ENCODE peak calls at places on chromosomes 5 and 9, in four cellular contexts. G is adrenal gland, N is AG04450, O is psoas muscle. T is an unnamed sample.

GRCh38 chr5:106312360-106312759 is 1358.4 kb downstream of the EFNA5 start:
- DNase-seq in G (no peak), O (no peak), N (no peak), T (peak; percentile 54)

GRCh38 chr9:68704804-68705635 is at the start of gene PIP5K1B:
- DNase-seq in N (no peak), O (peak; percentile 56), G (peak; percentile 88), T (peak; percentile 19)

GRCh38 chr9:75457474-75458011 is 369.2 kb downstream of the OSTF1 start:
- DNase-seq in G (no peak), O (no peak), N (no peak), T (no peak)

GRCh38 chr5:68730220-68731010 is 363.4 kb upstream of the SLC30A5 start:
- DNase-seq in N (peak; percentile 33), G (peak; percentile 50), O (no peak), T (peak; percentile 90)

GRCh38 chr5:133421394-133421793 is 190.9 kb downstream of the FSTL4 start:
- DNase-seq in O (no peak), G (no peak), N (no peak), T (no peak)

GRCh38 chr5:17991775-17992174 is 357.5 kb downstream of the TAF11L14 start:
- DNase-seq in G (no peak), O (no peak), N (no peak), T (no peak)

GRCh38 chr9:8718121-8718725 is 918.6 kb upstream of the DMAC1 start:
- DNase-seq in O (no peak), N (peak; percentile 0), G (no peak), T (peak; percentile 80)

GRCh38 chr5:133276171-133276570 is 224.4 kb downstream of the HSPA4 start:
- DNase-seq in O (no peak), N (no peak), G (no peak), T (no peak)

GRCh38 chr9:35035851-35036701 is 36.3 kb downstream of the VCP start:
- DNase-seq in O (peak; percentile 51), G (peak; percentile 50), N (no peak), T (peak; percentile 75)

GRCh38 chr5:135429326-135429725 is 17.8 kb downstream of the DCANP1 start:
- DNase-seq in N (no peak), G (no peak), O (no peak), T (peak; percentile 71)

GRCh38 chr9:16728128-16728505 is 142.4 kb downstream of the BNC2 start:
- DNase-seq in O (no peak), G (no peak), N (no peak), T (no peak)

GRCh38 chr9:125632321-125633115 is 74.5 kb downstream of the MAPKAP1 start:
- DNase-seq in N (no peak), O (no peak), G (no peak), T (no peak)

GRCh38 chr5:68134033-68134668 is 81.4 kb upstream of the PIK3R1 start:
- DNase-seq in G (no peak), O (no peak), N (no peak), T (no peak)

GRCh38 chr9:125370786-125371185 is 109.2 kb downstream of the GAPVD1 start:
- DNase-seq in N (no peak), O (no peak), G (no peak), T (no peak)

GRCh38 chr5:34022131-34022705 is 14.4 kb upstream of the AMACR start:
- DNase-seq in O (no peak), G (no peak), N (no peak), T (peak; percentile 34)

GRCh38 chr5:161544350-161544765 is 2.2 kb downstream of the GABRB2 start:
- DNase-seq in N (no peak), O (no peak), G (peak; percentile 62), T (peak; percentile 5)

GRCh38 chr9:13500034-13500433 is 220.5 kb upstream of the MPDZ start:
- DNase-seq in O (peak; percentile 22), G (no peak), N (no peak), T (no peak)

GRCh38 chr9:68793605-68794343 is 88.7 kb downstream of the PIP5K1B start:
- DNase-seq in G (no peak), N (no peak), O (no peak), T (no peak)

GRCh38 chr5:5741418-5741817 is 318.9 kb downstream of the ICE1 start:
- DNase-seq in N (no peak), O (no peak), G (no peak), T (no peak)

GRCh38 chr9:81620009-81620405 is 69.3 kb downstream of the TLE1 start:
- DNase-seq in N (no peak), O (no peak), G (no peak), T (no peak)

GRCh38 chr9:35070823-35071813 is 1.3 kb downstream of the VCP start:
- DNase-seq in N (no peak), G (peak; percentile 49), O (no peak), T (no peak)

GRCh38 chr5:142248853-142249462 is 75.9 kb downstream of the SPRY4 start:
- DNase-seq in O (peak; percentile 37), N (no peak), G (no peak), T (peak; percentile 62)

GRCh38 chr9:70510157-70510770 is 95.8 kb upstream of the KLF9 start:
- DNase-seq in O (peak; percentile 36), N (no peak), G (peak; percentile 36), T (peak; percentile 30)
- TF ChIP-seq CTCF in O (peak; percentile 63), N (peak; percentile 56), G (peak; percentile 42), T (peak; percentile 56)

GRCh38 chr9:97940233-97940632 is 2.3 kb upstream of the HEMGN start:
- DNase-seq in N (no peak), G (no peak), O (no peak), T (no peak)

GRCh38 chr9:97935291-97935690 is 2.7 kb downstream of the HEMGN start:
- DNase-seq in G (no peak), N (no peak), O (no peak), T (no peak)

GRCh38 chr9:97940707-97941106 is 2.7 kb upstream of the HEMGN start:
- DNase-seq in O (no peak), N (no peak), G (no peak), T (no peak)

GRCh38 chr9:97941323-97941722 is 3.4 kb upstream of the HEMGN start:
- DNase-seq in O (no peak), G (no peak), N (no peak), T (no peak)

GRCh38 chr9:97938081-97938644 is at the start of gene HEMGN:
- DNase-seq in N (no peak), O (no peak), G (no peak), T (no peak)
- H3K4me3 ChIP-seq in N (no peak within 1 kb of the TSS), O (no peak within 1 kb of the TSS), G (no peak within 1 kb of the TSS), T (no peak within 1 kb of the TSS)

GRCh38 chr5:148070621-148071020 is 6.8 kb downstream of the SPINK5 start:
- DNase-seq in N (no peak), O (no peak), G (no peak), T (no peak)
- TF ChIP-seq CTCF in N (no peak), O (no peak), G (no peak), T (no peak)

GRCh38 chr5:61217251-61217650 is 55.0 kb upstream of the SMIM15 start:
- DNase-seq in G (no peak), N (no peak), O (no peak), T (no peak)
- H3K4me3 ChIP-seq in G (no peak overlapping the region), N (no peak overlapping the region), O (no peak overlapping the region), T (no peak overlapping the region)

GRCh38 chr9:108101410-108101809 is 611.8 kb upstream of the KLF4 start:
- DNase-seq in G (no peak), N (no peak), O (no peak), T (no peak)
- TF ChIP-seq CTCF in G (no peak), N (no peak), O (no peak), T (no peak)

DNA sequence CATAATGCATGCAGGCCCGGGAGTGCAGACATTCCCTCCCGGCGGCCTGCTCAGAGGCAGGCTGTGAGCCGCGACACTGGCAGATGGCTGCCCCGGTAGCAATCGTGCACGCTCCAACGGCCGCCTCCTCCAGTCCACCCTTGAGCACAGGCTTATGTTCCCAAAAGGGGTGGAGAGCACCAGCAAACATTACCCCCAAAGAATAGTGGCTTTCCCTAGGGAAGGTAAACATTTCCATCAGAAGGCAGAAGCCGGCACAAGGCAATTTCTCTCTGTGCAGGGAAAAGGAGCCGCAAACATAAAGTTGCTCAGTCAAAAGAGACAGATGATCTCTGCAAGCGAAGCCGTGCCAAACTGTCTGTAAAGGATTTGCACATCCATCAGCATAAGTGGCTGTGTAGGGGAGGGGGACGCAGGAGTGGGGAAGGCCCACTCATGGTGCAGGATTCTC is 92.5 kb downstream of the SIL1 start:
- DNase-seq in O (no peak), N (no peak), G (no peak), T (no peak)
- H3K4me3 ChIP-seq in O (peak overlapping the region; percentile 48), N (no peak overlapping the region), G (no peak overlapping the region), T (no peak overlapping the region)

T was measured in foreskin fibroblast.